ENCODE peak calls at places on chromosome 9, in five cellular contexts. O, Q, I, A and F are unnamed samples.

GRCh38 chr9:78210841-78211301 is 25.0 kb upstream of the CEP78 start:
- DNase-seq in Q (no peak), O (no peak), A (no peak), I (no peak), F (no peak)

GRCh38 chr9:130860458-130861316 is 25.6 kb downstream of the ABL1 start:
- DNase-seq in Q (no peak), O (no peak), I (no peak), A (no peak), F (no peak)

GRCh38 chr9:119556129-119556875 is 187.1 kb upstream of the BRINP1 start:
- DNase-seq in O (peak), I (peak), A (peak), Q (peak), F (peak)

GRCh38 chr9:69873401-69873950 is 52.9 kb downstream of the CFAP95 start:
- DNase-seq in Q (no peak), I (no peak), A (no peak), O (no peak), F (no peak)

GRCh38 chr9:108760841-108761240 is 94.9 kb downstream of the ACTL7B start:
- DNase-seq in I (no peak), O (no peak), Q (no peak), A (no peak), F (no peak)

GRCh38 chr9:72309366-72310133 is 55.5 kb downstream of the ZFAND5 start:
- DNase-seq in Q (no peak), O (no peak), I (no peak), A (no peak), F (no peak)

GRCh38 chr9:110121170-110121569 is 86.8 kb downstream of the C9orf152 start:
- DNase-seq in O (no peak), A (no peak), Q (no peak), I (no peak), F (no peak)

GRCh38 chr9:131194767-131195166 is 69.4 kb downstream of the NUP214 start:
- DNase-seq in A (no peak), Q (no peak), I (no peak), O (no peak), F (no peak)

GRCh38 chr9:78714591-78714990 is 417.7 kb downstream of the PSAT1 start:
- DNase-seq in O (no peak), A (no peak), Q (no peak), I (no peak), F (no peak)

GRCh38 chr9:20478780-20479179 is 143.5 kb downstream of the MLLT3 start:
- DNase-seq in Q (no peak), I (no peak), A (no peak), O (no peak), F (no peak)

GRCh38 chr9:27539479-27540441 is 10.1 kb upstream of the MOB3B start:
- DNase-seq in Q (no peak), A (no peak), O (no peak), I (no peak), F (no peak)